ENCODE peak calls at places on chromosomes 5 and 9, in four cellular contexts. X, Y, W and K are unnamed samples.

GRCh38 chr5:36200513-36200912 is 41.2 kb downstream of the NADK2 start:
- DNase-seq in X (no peak), Y (no peak), W (peak), K (peak)

GRCh38 chr5:174327317-174327864 is 281.9 kb downstream of the NSG2 start:
- DNase-seq in X (peak), W (peak), Y (peak), K (no peak)

GRCh38 chr5:150350524-150351344 is 6.8 kb upstream of the TCOF1 start:
- DNase-seq in W (peak), X (peak), Y (peak), K (peak)

GRCh38 chr5:378976-379742 is 57.6 kb downstream of the AHRR start:
- DNase-seq in W (no peak), Y (no peak), X (peak), K (no peak)

GRCh38 chr5:81751836-81752643 is 1.1 kb upstream of the SSBP2 start:
- DNase-seq in X (no peak), W (peak), Y (peak), K (peak)

GRCh38 chr9:115267788-115268187 is 149.8 kb upstream of the TNC start:
- DNase-seq in X (no peak), Y (peak), W (peak), K (no peak)

GRCh38 chr9:32384002-32384363 is 460 bp upstream of the ACO1 start:
- DNase-seq in X (no peak), Y (no peak), W (no peak), K (no peak)

GRCh38 chr9:35611230-35611797 is 6.3 kb downstream of the TESK1 start:
- DNase-seq in X (no peak), Y (peak), W (peak), K (no peak)

GRCh38 chr5:126849101-126849678 is 72.3 kb downstream of the LMNB1 start:
- DNase-seq in Y (peak), X (no peak), W (peak), K (no peak)

GRCh38 chr5:82168294-82168693 is 109.9 kb downstream of the RPS23 start:
- DNase-seq in Y (peak), X (no peak), W (peak), K (no peak)

GRCh38 chr5:148858106-148858505 is 31.7 kb downstream of the ADRB2 start:
- DNase-seq in X (no peak), W (peak), Y (no peak), K (no peak)

GRCh38 chr5:160064441-160064840 is 54.8 kb downstream of the PWWP2A start:
- DNase-seq in W (peak), X (no peak), Y (peak), K (no peak)

GRCh38 chr9:15606667-15607472 is 54.0 kb downstream of the CCDC171 start:
- DNase-seq in W (peak), X (peak), Y (peak), K (no peak)

GRCh38 chr9:29798599-29798998 is 2225.3 kb upstream of the C9orf72 start:
- DNase-seq in Y (no peak), W (no peak), X (no peak), K (no peak)

GRCh38 chr5:142611154-142611553 is 74.7 kb downstream of the FGF1 start:
- DNase-seq in X (no peak), W (peak), Y (peak), K (no peak)

GRCh38 chr9:21096172-21096900 is 18.6 kb upstream of the IFNB1 start:
- DNase-seq in X (peak), W (peak), Y (peak), K (no peak)

GRCh38 chr5:156824800-156825199 is 25.3 kb upstream of the PPP1R2B start:
- DNase-seq in Y (peak), W (peak), X (peak), K (no peak)

GRCh38 chr5:94901071-94901979 is 282.9 kb downstream of the SLF1 start:
- DNase-seq in Y (peak), X (no peak), W (peak), K (peak)

GRCh38 chr5:107558951-107559350 is 111.8 kb downstream of the EFNA5 start:
- DNase-seq in W (no peak), X (no peak), Y (no peak), K (no peak)

GRCh38 chr5:33726422-33727165 is 165.2 kb downstream of the ADAMTS12 start:
- DNase-seq in Y (no peak), X (no peak), W (peak), K (no peak)

GRCh38 chr9:123637940-123638634 is 282.1 kb downstream of the CRB2 start:
- DNase-seq in X (peak), W (peak), Y (peak), K (no peak)

GRCh38 chr5:80070338-80071056 is 35.3 kb downstream of the THBS4 start:
- DNase-seq in Y (no peak), X (no peak), W (no peak), K (no peak)

GRCh38 chr5:125408582-125409069 is 662.2 kb upstream of the ZNF608 start:
- DNase-seq in Y (peak), W (peak), X (no peak), K (peak)

GRCh38 chr5:10461904-10462542 is 20.3 kb downstream of the ROPN1L start:
- DNase-seq in X (no peak), W (no peak), Y (no peak), K (no peak)

GRCh38 chr9:71145179-71145578 is 23.8 kb upstream of the TRPM3 start:
- DNase-seq in W (peak), X (no peak), Y (peak), K (peak)

GRCh38 chr5:172543484-172544298 is 89.4 kb upstream of the SH3PXD2B start:
- DNase-seq in X (no peak), Y (no peak), W (no peak), K (no peak)

DNA sequence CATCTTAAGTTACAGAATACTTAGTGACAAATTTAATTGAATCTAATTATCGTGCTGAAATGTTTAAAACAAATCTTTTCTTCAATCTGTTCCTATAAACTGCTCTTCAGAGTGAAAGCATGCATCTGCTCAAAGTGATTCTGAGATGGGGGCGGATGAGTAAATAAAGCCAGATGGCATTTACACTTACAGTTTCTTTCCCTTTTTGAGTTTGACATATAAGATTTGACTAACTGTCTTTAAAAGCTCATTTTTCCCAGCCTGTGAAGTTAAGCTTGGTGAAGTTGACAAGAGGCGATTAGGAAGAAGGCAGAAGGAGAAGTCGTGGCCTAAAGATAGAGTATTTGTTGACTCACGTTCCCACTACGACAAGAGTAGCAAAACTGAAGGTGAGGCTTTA is 137.4 kb downstream of the LPAR1 start:
- DNase-seq in W (no peak), Y (no peak), X (no peak), K (no peak)
- H3K4me3 ChIP-seq in W (no peak), Y (no peak), X (no peak), K (no peak)

GRCh38 chr5:158753354-158753753 is 346.4 kb downstream of the EBF1 start:
- DNase-seq in X (peak), Y (no peak), W (no peak), K (no peak)

GRCh38 chr5:158755971-158756370 is 343.7 kb downstream of the EBF1 start:
- DNase-seq in X (peak), W (peak), Y (peak), K (no peak)

GRCh38 chr5:158756873-158757272 is 342.8 kb downstream of the EBF1 start:
- DNase-seq in W (no peak), X (no peak), Y (no peak), K (no peak)

GRCh38 chr5:158754018-158754514 is 345.6 kb downstream of the EBF1 start:
- DNase-seq in W (peak), Y (peak), X (peak), K (no peak)

GRCh38 chr5:158755221-158755620 is 344.5 kb downstream of the EBF1 start:
- DNase-seq in Y (no peak), X (no peak), W (no peak), K (no peak)
- TF ChIP-seq CTCF in Y (no peak), X (no peak), W (no peak), K (no peak)

GRCh38 chr9:126676685-126677143 is 63.0 kb downstream of the LMX1B start:
- DNase-seq in X (no peak), Y (no peak), W (no peak), K (no peak)
- H3K4me3 ChIP-seq in X (no peak), Y (no peak), W (no peak), K (no peak)

GRCh38 chr9:4382722-4383317 is 83.0 kb upstream of the GLIS3 start:
- DNase-seq in W (peak), X (peak), Y (peak), K (no peak)
- TF ChIP-seq CTCF in W (peak), X (peak), Y (peak), K (peak)

GRCh38 chr5:169651526-169651925 is 14.5 kb downstream of the DOCK2 start:
- DNase-seq in W (peak), Y (no peak), X (no peak), K (no peak)
- H3K4me3 ChIP-seq in W (no peak), Y (no peak), X (no peak), K (no peak)

GRCh38 chr5:132963175-132964104 is at the start of gene AFF4:
- DNase-seq in W (peak), Y (peak), X (peak), K (peak)
- TF ChIP-seq CTCF in W (no peak), Y (no peak), X (no peak), K (no peak)

DNA sequence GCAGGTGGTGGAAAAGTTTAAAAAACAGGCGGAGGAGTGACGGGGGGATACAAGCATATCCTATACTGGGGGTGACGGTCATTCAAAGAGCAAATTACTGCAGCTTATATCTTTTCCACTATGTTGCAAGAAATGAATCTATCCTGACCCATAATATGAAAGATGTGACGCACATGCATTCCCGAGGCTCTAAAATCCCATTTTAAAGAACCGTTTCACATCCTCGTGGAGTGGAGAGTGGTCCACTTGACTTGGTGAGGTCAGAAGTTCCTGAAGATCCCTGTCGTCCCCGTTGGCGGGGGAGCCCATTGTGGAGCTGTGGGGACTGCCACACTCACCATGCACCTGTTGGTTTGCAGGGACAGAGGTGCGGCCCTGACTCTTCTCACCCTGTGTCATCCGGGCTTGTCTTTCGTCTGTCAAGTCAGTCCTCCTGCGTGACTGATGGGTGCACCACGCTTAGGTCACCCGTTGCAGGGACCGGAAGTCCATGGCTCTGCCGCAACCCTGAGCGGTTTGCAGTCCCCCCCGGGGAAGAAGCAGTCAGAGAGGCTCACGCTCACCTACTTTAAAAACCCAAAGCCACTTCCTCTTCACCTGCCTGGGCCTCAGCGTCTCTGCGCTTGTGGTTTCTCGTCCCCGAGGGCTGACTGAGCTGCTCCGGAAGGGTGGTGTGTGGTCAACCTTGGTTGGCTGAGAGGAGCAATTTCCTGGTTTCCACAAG is 53.0 kb downstream of the USP20 start:
- DNase-seq in X (no peak), W (no peak), Y (no peak), K (no peak)
- H3K4me3 ChIP-seq in X (no peak), W (no peak), Y (no peak), K (no peak)

GRCh38 chr9:94745806-94746540 is 19.5 kb downstream of the AOPEP start:
- DNase-seq in Y (no peak), X (no peak), W (no peak), K (no peak)

GRCh38 chr9:94743035-94743954 is 16.8 kb downstream of the AOPEP start:
- DNase-seq in Y (peak), X (peak), W (peak), K (no peak)

GRCh38 chr9:94741856-94742255 is 15.4 kb downstream of the AOPEP start:
- DNase-seq in X (no peak), W (no peak), Y (peak), K (no peak)

GRCh38 chr9:94740191-94740874 is 13.8 kb downstream of the AOPEP start:
- DNase-seq in W (peak), Y (peak), X (no peak), K (no peak)
- TF ChIP-seq CTCF in W (peak), Y (no peak), X (no peak), K (no peak)

GRCh38 chr9:101448680-101449070 is 13.1 kb upstream of the ALDOB start:
- DNase-seq in X (no peak), Y (no peak), W (no peak), K (no peak)

GRCh38 chr9:101446732-101447131 is 11.2 kb upstream of the ALDOB start:
- DNase-seq in W (no peak), X (no peak), Y (no peak), K (no peak)

GRCh38 chr9:101442248-101443136 is 6.9 kb upstream of the ALDOB start:
- DNase-seq in X (no peak), W (no peak), Y (no peak), K (no peak)

GRCh38 chr9:101443358-101443757 is 7.8 kb upstream of the ALDOB start:
- DNase-seq in W (no peak), X (no peak), Y (no peak), K (no peak)

DNA sequence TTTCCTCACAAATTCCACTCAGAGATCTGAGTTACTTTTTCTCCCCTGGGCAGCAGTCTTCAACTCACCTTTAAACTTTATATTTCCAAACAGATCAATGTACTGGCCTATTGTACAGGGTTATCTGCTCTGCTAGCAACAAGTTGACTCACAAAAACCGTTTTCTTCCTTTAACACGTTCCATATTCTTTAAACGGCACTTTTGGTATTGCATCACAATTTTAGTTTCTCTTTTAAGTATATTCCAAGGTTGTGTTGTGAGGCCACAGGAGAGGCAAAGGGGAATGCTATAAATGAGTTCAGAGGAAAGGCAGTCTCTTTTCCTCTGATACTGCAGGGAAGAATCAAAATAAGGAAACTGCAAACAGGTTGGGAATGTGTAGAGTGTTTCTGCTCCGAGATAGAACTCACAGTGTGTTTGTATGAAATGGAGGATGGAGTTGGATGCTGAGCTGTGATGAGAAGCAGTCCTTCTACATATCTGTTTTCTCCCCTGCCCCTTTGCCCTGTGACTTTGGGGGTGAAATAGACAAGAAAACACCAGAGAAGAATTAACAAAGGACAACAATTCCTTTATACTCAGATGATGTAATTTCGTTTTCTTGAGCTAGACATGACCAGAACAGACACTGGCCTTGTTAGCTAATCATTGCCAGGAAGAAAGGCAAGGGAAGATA is 9.9 kb upstream of the ALDOB start:
- DNase-seq in W (peak), Y (peak), X (no peak), K (no peak)
- H3K4me3 ChIP-seq in W (peak), Y (peak), X (no peak), K (no peak)